ENCODE peak calls at places on chromosomes 16 and 17, in six cellular contexts. One of them, this sample, is unnamed. For H3K27me3, the result is how much of the 10 kb centered on the place peaks cover.

GRCh38 chr16:65727534-65728137 is 605.8 kb upstream of the CDH11 start:
- DNase-seq in cardiac muscle cell: no peak
- DNase-seq in HCT116: no peak
- DNase-seq in kidney epithelial cell: no peak
- DNase-seq in effector memory CD4-positive, alpha-beta T cell: no peak
- DNase-seq in fibroblast of lung: no peak
- DNase-seq in this sample: no peak

GRCh38 chr16:28820016-28820415 is 2.8 kb upstream of the ATXN2L start:
- DNase-seq in cardiac muscle cell: no peak
- DNase-seq in HCT116: no peak
- DNase-seq in kidney epithelial cell: no peak
- DNase-seq in effector memory CD4-positive, alpha-beta T cell: no peak
- DNase-seq in fibroblast of lung: no peak
- DNase-seq in this sample: no peak

GRCh38 chr16:89507219-89507833 is 877 bp upstream of the SPG7 start:
- DNase-seq in cardiac muscle cell: no peak
- DNase-seq in HCT116: no peak
- DNase-seq in kidney epithelial cell: no peak
- DNase-seq in effector memory CD4-positive, alpha-beta T cell: no peak
- DNase-seq in fibroblast of lung: peak
- DNase-seq in this sample: no peak

GRCh38 chr17:7144203-7144602 is 29.6 kb upstream of the ASGR2 start:
- DNase-seq in cardiac muscle cell: no peak
- DNase-seq in HCT116: no peak
- DNase-seq in kidney epithelial cell: no peak
- DNase-seq in effector memory CD4-positive, alpha-beta T cell: no peak
- DNase-seq in fibroblast of lung: no peak
- DNase-seq in this sample: no peak

GRCh38 chr17:52024296-52024870 is 134.1 kb downstream of the CA10 start:
- DNase-seq in cardiac muscle cell: peak
- DNase-seq in HCT116: no peak
- DNase-seq in kidney epithelial cell: no peak
- DNase-seq in effector memory CD4-positive, alpha-beta T cell: no peak
- DNase-seq in fibroblast of lung: no peak
- DNase-seq in this sample: no peak

GRCh38 chr17:20896153-20896649 is 146.6 kb downstream of the USP22 start:
- DNase-seq in cardiac muscle cell: peak
- DNase-seq in HCT116: no peak
- DNase-seq in kidney epithelial cell: no peak
- DNase-seq in effector memory CD4-positive, alpha-beta T cell: peak
- DNase-seq in fibroblast of lung: no peak
- DNase-seq in this sample: no peak

GRCh38 chr17:75846701-75847594 is 2.7 kb upstream of the UNC13D start:
- DNase-seq in cardiac muscle cell: no peak
- DNase-seq in HCT116: no peak
- DNase-seq in kidney epithelial cell: no peak
- DNase-seq in effector memory CD4-positive, alpha-beta T cell: no peak
- DNase-seq in fibroblast of lung: no peak
- DNase-seq in this sample: no peak

GRCh38 chr16:57984443-57985203 is 13.7 kb upstream of the CNGB1 start:
- DNase-seq in cardiac muscle cell: peak
- DNase-seq in HCT116: no peak
- DNase-seq in kidney epithelial cell: peak
- DNase-seq in effector memory CD4-positive, alpha-beta T cell: peak
- DNase-seq in fibroblast of lung: peak
- DNase-seq in this sample: peak

GRCh38 chr16:14405611-14406537 is 224.2 kb downstream of the PARN start:
- DNase-seq in cardiac muscle cell: no peak
- DNase-seq in HCT116: no peak
- DNase-seq in kidney epithelial cell: no peak
- DNase-seq in effector memory CD4-positive, alpha-beta T cell: peak
- DNase-seq in fibroblast of lung: no peak
- DNase-seq in this sample: no peak

GRCh38 chr16:70396209-70396904 is 42.5 kb downstream of the ST3GAL2 start:
- DNase-seq in cardiac muscle cell: no peak
- DNase-seq in HCT116: no peak
- DNase-seq in kidney epithelial cell: no peak
- DNase-seq in effector memory CD4-positive, alpha-beta T cell: no peak
- DNase-seq in fibroblast of lung: peak
- DNase-seq in this sample: no peak

GRCh38 chr16:4393243-4393606 is 21.6 kb downstream of the VASN start:
- DNase-seq in cardiac muscle cell: no peak
- DNase-seq in HCT116: no peak
- DNase-seq in kidney epithelial cell: no peak
- DNase-seq in effector memory CD4-positive, alpha-beta T cell: no peak
- DNase-seq in fibroblast of lung: no peak
- DNase-seq in this sample: no peak

GRCh38 chr16:78290498-78291271 is 191.2 kb downstream of the WWOX start:
- DNase-seq in cardiac muscle cell: no peak
- DNase-seq in HCT116: no peak
- DNase-seq in kidney epithelial cell: no peak
- DNase-seq in effector memory CD4-positive, alpha-beta T cell: no peak
- DNase-seq in fibroblast of lung: no peak
- DNase-seq in this sample: no peak

GRCh38 chr17:4872786-4873185 is 26.6 kb upstream of the C17orf107 start:
- DNase-seq in cardiac muscle cell: no peak
- DNase-seq in HCT116: no peak
- DNase-seq in kidney epithelial cell: no peak
- DNase-seq in effector memory CD4-positive, alpha-beta T cell: no peak
- DNase-seq in fibroblast of lung: no peak
- DNase-seq in this sample: no peak

GRCh38 chr16:67726106-67727034 is 7.3 kb upstream of the GFOD2 start:
- DNase-seq in cardiac muscle cell: no peak
- DNase-seq in HCT116: no peak
- DNase-seq in kidney epithelial cell: no peak
- DNase-seq in effector memory CD4-positive, alpha-beta T cell: no peak
- DNase-seq in fibroblast of lung: no peak
- DNase-seq in this sample: no peak

GRCh38 chr17:66951605-66951953 is 12.9 kb upstream of the CACNG4 start:
- DNase-seq in cardiac muscle cell: no peak
- DNase-seq in HCT116: no peak
- DNase-seq in kidney epithelial cell: no peak
- DNase-seq in effector memory CD4-positive, alpha-beta T cell: no peak
- DNase-seq in fibroblast of lung: no peak
- DNase-seq in this sample: no peak

GRCh38 chr17:41523787-41524186 is 4.3 kb downstream of the KRT19 start:
- DNase-seq in cardiac muscle cell: no peak
- DNase-seq in HCT116: peak
- DNase-seq in kidney epithelial cell: no peak
- DNase-seq in effector memory CD4-positive, alpha-beta T cell: no peak
- DNase-seq in fibroblast of lung: no peak
- DNase-seq in this sample: no peak

GRCh38 chr17:416293-417206 is 63.9 kb upstream of the RPH3AL start:
- DNase-seq in cardiac muscle cell: no peak
- DNase-seq in HCT116: no peak
- DNase-seq in kidney epithelial cell: no peak
- DNase-seq in effector memory CD4-positive, alpha-beta T cell: no peak
- DNase-seq in fibroblast of lung: no peak
- DNase-seq in this sample: no peak

GRCh38 chr17:45782889-45783592 is 1.1 kb upstream of the CRHR1 start:
- DNase-seq in cardiac muscle cell: peak
- DNase-seq in HCT116: no peak
- DNase-seq in kidney epithelial cell: no peak
- DNase-seq in effector memory CD4-positive, alpha-beta T cell: peak
- DNase-seq in fibroblast of lung: no peak
- DNase-seq in this sample: peak

GRCh38 chr16:57916735-57917450 is 54.0 kb downstream of the CNGB1 start:
- DNase-seq in cardiac muscle cell: no peak
- DNase-seq in HCT116: no peak
- DNase-seq in kidney epithelial cell: peak
- DNase-seq in effector memory CD4-positive, alpha-beta T cell: no peak
- DNase-seq in fibroblast of lung: no peak
- DNase-seq in this sample: no peak

GRCh38 chr17:57986841-57987581 is 1.0 kb downstream of the VEZF1 start:
- DNase-seq in cardiac muscle cell: peak
- DNase-seq in HCT116: no peak
- DNase-seq in kidney epithelial cell: peak
- DNase-seq in effector memory CD4-positive, alpha-beta T cell: peak
- DNase-seq in fibroblast of lung: peak
- DNase-seq in this sample: peak

GRCh38 chr16:1662543-1662942 is 15.5 kb upstream of the JPT2 start:
- DNase-seq in cardiac muscle cell: no peak
- DNase-seq in HCT116: no peak
- DNase-seq in kidney epithelial cell: no peak
- DNase-seq in effector memory CD4-positive, alpha-beta T cell: no peak
- DNase-seq in fibroblast of lung: no peak
- DNase-seq in this sample: no peak

GRCh38 chr17:58918072-58918471 is 162.4 kb downstream of the PPM1E start:
- DNase-seq in cardiac muscle cell: no peak
- DNase-seq in HCT116: no peak
- DNase-seq in kidney epithelial cell: no peak
- DNase-seq in effector memory CD4-positive, alpha-beta T cell: no peak
- DNase-seq in fibroblast of lung: no peak
- DNase-seq in this sample: no peak

GRCh38 chr17:75011788-75012319 is 616 bp upstream of the MRPL58 start:
- DNase-seq in cardiac muscle cell: peak
- DNase-seq in HCT116: no peak
- DNase-seq in kidney epithelial cell: no peak
- DNase-seq in effector memory CD4-positive, alpha-beta T cell: no peak
- DNase-seq in fibroblast of lung: peak
- DNase-seq in this sample: no peak

GRCh38 chr17:40366861-40367518 is 2.5 kb upstream of the GJD3 start:
- DNase-seq in cardiac muscle cell: no peak
- DNase-seq in HCT116: no peak
- DNase-seq in kidney epithelial cell: no peak
- DNase-seq in effector memory CD4-positive, alpha-beta T cell: no peak
- DNase-seq in fibroblast of lung: no peak
- DNase-seq in this sample: no peak

GRCh38 chr16:29821663-29822115 is 1.4 kb downstream of the MVP start:
- DNase-seq in cardiac muscle cell: peak
- DNase-seq in HCT116: peak
- DNase-seq in kidney epithelial cell: no peak
- DNase-seq in effector memory CD4-positive, alpha-beta T cell: no peak
- DNase-seq in fibroblast of lung: peak
- DNase-seq in this sample: no peak

GRCh38 chr16:14018848-14019247 is 52.3 kb upstream of the MRTFB start:
- DNase-seq in cardiac muscle cell: no peak
- DNase-seq in HCT116: no peak
- DNase-seq in kidney epithelial cell: no peak
- DNase-seq in effector memory CD4-positive, alpha-beta T cell: no peak
- DNase-seq in fibroblast of lung: no peak
- DNase-seq in this sample: no peak

GRCh38 chr17:58121925-58122324 is 26.3 kb upstream of the OR4D1 start:
- DNase-seq in cardiac muscle cell: peak
- DNase-seq in HCT116: peak
- DNase-seq in kidney epithelial cell: no peak
- DNase-seq in effector memory CD4-positive, alpha-beta T cell: peak
- DNase-seq in fibroblast of lung: peak
- DNase-seq in this sample: peak

GRCh38 chr17:16652252-16652651 is 1.4 kb downstream of the ZNF624 start:
- DNase-seq in cardiac muscle cell: no peak
- DNase-seq in HCT116: no peak
- DNase-seq in kidney epithelial cell: no peak
- DNase-seq in effector memory CD4-positive, alpha-beta T cell: no peak
- DNase-seq in fibroblast of lung: no peak
- DNase-seq in this sample: no peak

DNA sequence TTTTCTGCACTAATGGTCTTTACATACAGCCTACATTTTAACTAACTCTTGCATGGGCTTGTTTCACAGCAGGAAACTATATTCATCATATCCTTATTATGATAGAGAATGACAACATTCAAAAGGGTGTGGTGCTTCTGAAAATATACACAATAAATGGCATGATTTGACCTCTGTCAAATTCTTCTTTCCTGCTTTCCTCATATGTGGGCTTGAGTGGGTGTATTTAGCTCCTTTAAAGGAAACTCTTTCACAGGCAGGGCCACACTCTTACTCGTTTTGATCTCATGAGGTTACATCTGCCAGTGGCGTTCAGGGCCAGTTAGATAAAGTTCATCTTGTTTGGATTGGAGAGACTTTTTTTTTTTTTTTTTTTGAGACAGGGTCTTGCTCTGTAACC is 6.1 kb downstream of the SLC35G3 start:
- DNase-seq in cardiac muscle cell: no peak
- DNase-seq in HCT116: no peak
- DNase-seq in kidney epithelial cell: no peak
- DNase-seq in effector memory CD4-positive, alpha-beta T cell: no peak
- DNase-seq in fibroblast of lung: no peak
- DNase-seq in this sample: no peak
- H3K27me3 ChIP-seq in cardiac muscle cell: under half
- H3K27me3 ChIP-seq in HCT116: under half
- H3K27me3 ChIP-seq in kidney epithelial cell: under half
- H3K27me3 ChIP-seq in effector memory CD4-positive, alpha-beta T cell: under half
- H3K27me3 ChIP-seq in fibroblast of lung: under half
- H3K27me3 ChIP-seq in this sample: under half

DNA sequence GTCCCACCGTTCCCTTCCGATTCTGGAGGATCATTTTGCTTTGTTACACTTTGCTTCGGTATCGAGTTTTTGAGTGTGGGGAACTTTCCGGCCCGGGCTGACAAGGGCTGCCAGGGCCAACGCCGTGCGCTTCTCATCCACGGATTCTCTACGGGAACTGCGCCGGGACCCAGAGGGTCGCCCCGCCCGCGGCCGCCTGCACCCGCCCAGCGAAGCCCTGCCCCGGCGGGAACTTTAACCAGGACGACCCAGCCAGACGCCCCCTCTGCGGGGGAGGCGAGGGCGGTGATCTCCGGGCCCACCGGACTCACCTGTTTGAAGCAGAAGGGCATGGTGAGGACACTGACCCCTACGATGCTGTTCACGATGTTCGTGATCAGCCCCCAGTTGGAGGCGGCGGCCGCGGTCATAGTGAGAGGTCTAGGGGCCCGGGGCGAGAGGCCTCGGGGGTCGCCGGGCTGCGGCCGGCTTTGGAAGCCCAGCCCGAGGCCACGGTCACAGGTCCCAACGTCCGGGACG is 536 bp downstream of the SLC38A10 start:
- DNase-seq in cardiac muscle cell: peak
- DNase-seq in HCT116: no peak
- DNase-seq in kidney epithelial cell: no peak
- DNase-seq in effector memory CD4-positive, alpha-beta T cell: no peak
- DNase-seq in fibroblast of lung: no peak
- DNase-seq in this sample: peak
- H3K4me3 ChIP-seq in cardiac muscle cell: peak
- H3K4me3 ChIP-seq in HCT116: peak
- H3K4me3 ChIP-seq in kidney epithelial cell: peak
- H3K4me3 ChIP-seq in effector memory CD4-positive, alpha-beta T cell: peak
- H3K4me3 ChIP-seq in fibroblast of lung: peak
- H3K4me3 ChIP-seq in this sample: peak

DNA sequence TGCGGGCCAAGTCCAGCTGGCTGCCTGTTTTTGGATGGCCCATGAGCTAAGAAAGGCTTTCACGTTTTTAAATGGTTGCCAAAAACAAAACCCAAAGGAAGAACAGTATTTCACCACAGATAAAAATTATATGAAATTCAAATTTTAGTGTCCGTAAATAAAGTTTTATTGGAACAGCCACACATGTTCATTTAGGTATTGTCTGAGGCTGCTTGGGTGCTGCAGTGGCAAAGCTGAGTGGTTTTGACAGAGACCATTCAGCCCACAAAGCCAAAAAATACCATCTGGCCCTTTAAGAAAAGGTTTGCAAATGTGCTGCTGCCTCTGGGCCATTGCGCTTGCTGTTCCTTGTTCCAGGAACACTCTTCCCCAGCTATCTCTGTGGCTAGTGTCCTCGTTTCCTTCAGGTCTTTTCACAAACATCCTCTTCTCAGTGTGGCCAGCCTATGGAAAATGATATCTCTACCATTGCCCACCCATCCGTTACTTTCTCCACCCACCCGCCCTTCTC is 232.9 kb upstream of the CIBAR2 start:
- DNase-seq in cardiac muscle cell: no peak
- DNase-seq in HCT116: no peak
- DNase-seq in kidney epithelial cell: no peak
- DNase-seq in effector memory CD4-positive, alpha-beta T cell: no peak
- DNase-seq in fibroblast of lung: no peak
- DNase-seq in this sample: no peak
- H3K27me3 ChIP-seq in cardiac muscle cell: under half
- H3K27me3 ChIP-seq in HCT116: under half
- H3K27me3 ChIP-seq in kidney epithelial cell: half or more
- H3K27me3 ChIP-seq in effector memory CD4-positive, alpha-beta T cell: under half
- H3K27me3 ChIP-seq in fibroblast of lung: under half
- H3K27me3 ChIP-seq in this sample: under half

GRCh38 chr17:36722121-36722902 is 120.9 kb downstream of the MRM1 start:
- DNase-seq in cardiac muscle cell: peak
- DNase-seq in HCT116: no peak
- DNase-seq in kidney epithelial cell: no peak
- DNase-seq in effector memory CD4-positive, alpha-beta T cell: peak
- DNase-seq in fibroblast of lung: peak
- DNase-seq in this sample: peak
- H3K4me3 ChIP-seq in cardiac muscle cell: peak
- H3K4me3 ChIP-seq in HCT116: no peak
- H3K4me3 ChIP-seq in kidney epithelial cell: peak
- H3K4me3 ChIP-seq in effector memory CD4-positive, alpha-beta T cell: peak
- H3K4me3 ChIP-seq in fibroblast of lung: peak
- H3K4me3 ChIP-seq in this sample: peak

This sample was measured in HAP-1.